ENCODE peak calls at places on chromosome 11, in eight cellular contexts. One of them, this sample, is unnamed.

GRCh38 chr11:45188127-45188526 is 41.7 kb downstream of the PRDM11 start:
- DNase-seq in GM23338: no peak
- DNase-seq in K562: no peak
- DNase-seq in fibroblast of lung: no peak
- DNase-seq in H1: no peak
- DNase-seq in GM23248: no peak
- DNase-seq in HepG2: no peak
- DNase-seq in PC-9: no peak
- DNase-seq in this sample: no peak

GRCh38 chr11:88414385-88414861 is 76.9 kb upstream of the CTSC start:
- DNase-seq in GM23248: peak; percentile 77
- DNase-seq in K562: peak; percentile 75
- DNase-seq in HepG2: no peak
- DNase-seq in GM23338: no peak
- DNase-seq in H1: no peak
- DNase-seq in PC-9: peak; percentile 45
- DNase-seq in fibroblast of lung: peak; percentile 81
- DNase-seq in this sample: no peak

GRCh38 chr11:69040581-69041260 is 8.0 kb upstream of the TPCN2 start:
- DNase-seq in GM23338: no peak
- DNase-seq in PC-9: no peak
- DNase-seq in GM23248: peak; percentile 71
- DNase-seq in H1: no peak
- DNase-seq in K562: peak; percentile 19
- DNase-seq in fibroblast of lung: peak; percentile 91
- DNase-seq in HepG2: no peak
- DNase-seq in this sample: no peak

GRCh38 chr11:121249039-121249663 is 43.4 kb upstream of the SC5D start:
- DNase-seq in GM23338: peak; percentile 77
- DNase-seq in PC-9: peak; percentile 59
- DNase-seq in K562: peak; percentile 21
- DNase-seq in fibroblast of lung: peak; percentile 84
- DNase-seq in H1: no peak
- DNase-seq in GM23248: peak; percentile 67
- DNase-seq in HepG2: peak; percentile 23
- DNase-seq in this sample: no peak

GRCh38 chr11:131663403-131664200 is 293.2 kb downstream of the NTM start:
- DNase-seq in HepG2: no peak
- DNase-seq in H1: no peak
- DNase-seq in GM23338: no peak
- DNase-seq in fibroblast of lung: no peak
- DNase-seq in K562: no peak
- DNase-seq in PC-9: no peak
- DNase-seq in GM23248: no peak
- DNase-seq in this sample: no peak

GRCh38 chr11:36449566-36450390 is 60.3 kb downstream of the TRAF6 start:
- DNase-seq in K562: no peak
- DNase-seq in GM23338: no peak
- DNase-seq in HepG2: no peak
- DNase-seq in GM23248: peak; percentile 20
- DNase-seq in H1: no peak
- DNase-seq in PC-9: no peak
- DNase-seq in fibroblast of lung: peak; percentile 62
- DNase-seq in this sample: no peak

GRCh38 chr11:2302280-2302843 is 549 bp downstream of the TSPAN32 start:
- DNase-seq in H1: no peak
- DNase-seq in GM23248: no peak
- DNase-seq in K562: peak; percentile 34
- DNase-seq in PC-9: no peak
- DNase-seq in HepG2: no peak
- DNase-seq in fibroblast of lung: no peak
- DNase-seq in GM23338: no peak
- DNase-seq in this sample: no peak

GRCh38 chr11:120400564-120401364 is 64.6 kb downstream of the ARHGEF12 start:
- DNase-seq in H1: no peak
- DNase-seq in K562: peak; percentile 57
- DNase-seq in PC-9: peak; percentile 98
- DNase-seq in GM23248: peak; percentile 97
- DNase-seq in GM23338: no peak
- DNase-seq in fibroblast of lung: peak; percentile 99
- DNase-seq in HepG2: peak; percentile 93
- DNase-seq in this sample: peak; percentile 62

GRCh38 chr11:28697920-28698827 is 590.0 kb downstream of the METTL15 start:
- DNase-seq in K562: peak; percentile 52
- DNase-seq in HepG2: peak; percentile 41
- DNase-seq in GM23248: peak; percentile 66
- DNase-seq in H1: peak; percentile 60
- DNase-seq in PC-9: no peak
- DNase-seq in GM23338: peak; percentile 89
- DNase-seq in fibroblast of lung: peak; percentile 30
- DNase-seq in this sample: no peak

GRCh38 chr11:131185915-131186314 is 184.5 kb upstream of the NTM start:
- DNase-seq in GM23338: no peak
- DNase-seq in H1: no peak
- DNase-seq in PC-9: no peak
- DNase-seq in K562: no peak
- DNase-seq in HepG2: no peak
- DNase-seq in GM23248: no peak
- DNase-seq in fibroblast of lung: no peak
- DNase-seq in this sample: no peak

GRCh38 chr11:25734592-25735211 is 597.2 kb upstream of the ANO3 start:
- DNase-seq in HepG2: peak; percentile 8
- DNase-seq in K562: no peak
- DNase-seq in H1: no peak
- DNase-seq in GM23338: peak; percentile 88
- DNase-seq in PC-9: no peak
- DNase-seq in fibroblast of lung: peak; percentile 22
- DNase-seq in GM23248: peak; percentile 41
- DNase-seq in this sample: no peak

GRCh38 chr11:103483996-103484395 is 374.8 kb downstream of the DYNC2H1 start:
- DNase-seq in GM23338: no peak
- DNase-seq in GM23248: no peak
- DNase-seq in K562: no peak
- DNase-seq in H1: no peak
- DNase-seq in PC-9: no peak
- DNase-seq in fibroblast of lung: peak; percentile 15
- DNase-seq in HepG2: no peak
- DNase-seq in this sample: no peak

GRCh38 chr11:17353228-17354021 is 1.8 kb downstream of the NCR3LG1 start:
- DNase-seq in K562: peak; percentile 89
- DNase-seq in H1: no peak
- DNase-seq in PC-9: peak; percentile 51
- DNase-seq in fibroblast of lung: peak; percentile 83
- DNase-seq in GM23338: peak; percentile 75
- DNase-seq in GM23248: peak; percentile 91
- DNase-seq in HepG2: peak; percentile 90
- DNase-seq in this sample: no peak

GRCh38 chr11:17351171-17351509 is 460 bp upstream of the NCR3LG1 start:
- DNase-seq in HepG2: no peak
- DNase-seq in PC-9: no peak
- DNase-seq in K562: no peak
- DNase-seq in GM23248: no peak
- DNase-seq in GM23338: no peak
- DNase-seq in H1: no peak
- DNase-seq in fibroblast of lung: no peak
- DNase-seq in this sample: no peak

GRCh38 chr11:17351510-17352176 is at the start of gene NCR3LG1:
- DNase-seq in GM23338: peak; percentile 77
- DNase-seq in K562: peak; percentile 73
- DNase-seq in fibroblast of lung: peak; percentile 64
- DNase-seq in HepG2: peak; percentile 46
- DNase-seq in H1: no peak
- DNase-seq in GM23248: peak; percentile 88
- DNase-seq in PC-9: peak; percentile 46
- DNase-seq in this sample: no peak

GRCh38 chr11:17352925-17353227 is 1.3 kb downstream of the NCR3LG1 start:
- DNase-seq in K562: peak; percentile 78
- DNase-seq in GM23248: peak; percentile 64
- DNase-seq in GM23338: peak; percentile 43
- DNase-seq in fibroblast of lung: peak; percentile 41
- DNase-seq in HepG2: peak; percentile 35
- DNase-seq in PC-9: peak; percentile 44
- DNase-seq in H1: no peak
- DNase-seq in this sample: no peak

GRCh38 chr11:17354070-17354924 is 2.7 kb downstream of the NCR3LG1 start:
- DNase-seq in GM23338: peak; percentile 86
- DNase-seq in fibroblast of lung: peak; percentile 55
- DNase-seq in GM23248: peak; percentile 76
- DNase-seq in HepG2: peak; percentile 76
- DNase-seq in H1: no peak
- DNase-seq in PC-9: peak; percentile 74
- DNase-seq in K562: peak; percentile 91
- DNase-seq in this sample: no peak
- TF ChIP-seq EZH2 in GM23338: no peak
- TF ChIP-seq EZH2 in fibroblast of lung: no peak
- TF ChIP-seq EZH2 in GM23248: no peak
- TF ChIP-seq EZH2 in HepG2: no peak
- TF ChIP-seq EZH2 in H1: no peak
- TF ChIP-seq EZH2 in PC-9: no peak
- TF ChIP-seq EZH2 in K562: no peak
- TF ChIP-seq EZH2 in this sample: no peak

DNA sequence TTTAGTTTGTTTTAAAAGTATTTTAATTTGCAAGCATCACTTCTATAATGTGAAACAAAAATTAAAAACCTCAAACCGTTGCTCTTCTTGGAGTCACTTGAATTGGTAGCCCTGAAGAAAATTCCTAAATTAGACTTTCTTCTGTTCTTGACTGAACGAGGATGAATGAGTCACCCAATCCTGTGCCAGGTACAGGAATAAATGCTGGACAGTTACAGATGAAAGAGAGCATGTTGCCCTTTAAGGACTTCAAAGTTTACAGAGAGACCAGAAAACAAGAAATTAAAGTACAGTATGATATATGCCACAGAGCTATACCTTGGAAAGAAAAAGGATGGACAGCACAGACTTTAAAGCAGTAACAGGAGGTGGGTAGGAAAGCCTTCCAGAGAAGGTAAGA is 41.3 kb upstream of the CXCR5 start:
- DNase-seq in GM23338: no peak
- DNase-seq in GM23248: peak; percentile 50
- DNase-seq in H1: no peak
- DNase-seq in HepG2: no peak
- DNase-seq in fibroblast of lung: peak; percentile 63
- DNase-seq in PC-9: no peak
- DNase-seq in K562: no peak
- DNase-seq in this sample: no peak
- H3K36me3 ChIP-seq in GM23338: no peaks in the 10 kb centered on the region
- H3K36me3 ChIP-seq in GM23248: no peaks in the 10 kb centered on the region
- H3K36me3 ChIP-seq in H1: no peaks in the 10 kb centered on the region
- H3K36me3 ChIP-seq in HepG2: no peaks in the 10 kb centered on the region
- H3K36me3 ChIP-seq in fibroblast of lung: no peaks in the 10 kb centered on the region
- H3K36me3 ChIP-seq in PC-9: no peaks in the 10 kb centered on the region
- H3K36me3 ChIP-seq in K562: no peaks in the 10 kb centered on the region
- H3K36me3 ChIP-seq in this sample: no peaks in the 10 kb centered on the region

DNA sequence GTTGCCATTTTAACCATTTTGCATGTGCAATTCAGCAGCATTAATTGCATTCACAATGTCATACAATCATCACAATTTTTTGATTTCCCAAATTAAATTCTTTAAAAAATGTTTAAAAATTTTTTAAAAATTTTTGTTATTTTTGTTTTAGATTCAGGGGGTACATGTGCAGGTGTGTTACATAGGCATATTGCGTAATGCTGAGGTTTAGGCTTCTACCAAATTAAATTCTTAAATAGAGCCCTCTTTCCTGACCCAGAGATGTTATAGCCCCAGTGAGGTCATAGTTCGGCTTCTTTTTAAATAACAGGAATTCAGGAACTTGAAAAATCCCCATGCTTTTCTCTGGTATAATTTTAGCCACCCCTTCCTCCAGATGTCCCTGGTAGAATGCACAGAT is 11.3 kb upstream of the AMPD3 start:
- DNase-seq in GM23338: no peak
- DNase-seq in H1: no peak
- DNase-seq in GM23248: no peak
- DNase-seq in HepG2: no peak
- DNase-seq in K562: no peak
- DNase-seq in PC-9: no peak
- DNase-seq in fibroblast of lung: no peak
- DNase-seq in this sample: no peak
- TF ChIP-seq EZH2 in GM23338: no peak
- TF ChIP-seq EZH2 in H1: no peak
- TF ChIP-seq EZH2 in GM23248: no peak
- TF ChIP-seq EZH2 in HepG2: no peak
- TF ChIP-seq EZH2 in K562: no peak
- TF ChIP-seq EZH2 in PC-9: no peak
- TF ChIP-seq EZH2 in fibroblast of lung: no peak
- TF ChIP-seq EZH2 in this sample: no peak

DNA sequence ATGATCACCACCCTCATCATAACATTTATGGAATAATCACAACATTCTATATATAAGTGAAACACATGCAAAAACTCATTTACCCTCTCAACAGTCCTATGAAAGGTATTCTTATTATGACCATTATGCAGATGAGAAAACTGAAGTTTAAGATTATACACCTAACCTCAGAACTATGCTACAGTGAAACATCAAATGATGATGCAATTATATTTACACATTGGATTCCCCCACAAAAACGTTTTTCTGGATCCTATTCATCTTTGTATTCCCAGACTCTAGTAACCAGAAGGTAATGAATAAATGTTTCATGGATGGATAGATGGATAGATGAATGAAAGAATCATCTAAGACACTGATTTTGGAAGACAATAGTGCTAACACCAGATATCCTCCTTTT is 54.8 kb downstream of the TCP11L1 start:
- DNase-seq in PC-9: no peak
- DNase-seq in GM23248: no peak
- DNase-seq in K562: no peak
- DNase-seq in fibroblast of lung: no peak
- DNase-seq in GM23338: no peak
- DNase-seq in H1: no peak
- DNase-seq in HepG2: no peak
- DNase-seq in this sample: no peak
- H3K36me3 ChIP-seq in PC-9: peaks cover 16% of the 10 kb centered on the region
- H3K36me3 ChIP-seq in GM23248: peaks cover 38% of the 10 kb centered on the region
- H3K36me3 ChIP-seq in K562: peaks cover 50% of the 10 kb centered on the region
- H3K36me3 ChIP-seq in fibroblast of lung: no peaks in the 10 kb centered on the region
- H3K36me3 ChIP-seq in GM23338: peaks cover 28% of the 10 kb centered on the region
- H3K36me3 ChIP-seq in H1: peaks cover 33% of the 10 kb centered on the region
- H3K36me3 ChIP-seq in HepG2: peaks cover 37% of the 10 kb centered on the region
- H3K36me3 ChIP-seq in this sample: peaks cover 13% of the 10 kb centered on the region

GRCh38 chr11:134412508-134413333 is 679 bp upstream of the B3GAT1 start:
- DNase-seq in fibroblast of lung: no peak
- DNase-seq in HepG2: no peak
- DNase-seq in GM23248: peak; percentile 11
- DNase-seq in H1: no peak
- DNase-seq in GM23338: peak; percentile 81
- DNase-seq in PC-9: no peak
- DNase-seq in K562: no peak
- DNase-seq in this sample: no peak
- TF ChIP-seq EZH2 in fibroblast of lung: peak; percentile 63
- TF ChIP-seq EZH2 in HepG2: no peak
- TF ChIP-seq EZH2 in GM23248: peak; percentile 65
- TF ChIP-seq EZH2 in H1: no peak
- TF ChIP-seq EZH2 in GM23338: no peak
- TF ChIP-seq EZH2 in PC-9: no peak
- TF ChIP-seq EZH2 in K562: no peak
- TF ChIP-seq EZH2 in this sample: peak; percentile 90